ENCODE peak calls at places on chromosomes 12 and 14, in ten cellular contexts. T is tibial artery; H is dorsolateral prefrontal cortex; L is AG04450; P is A549; D is AG09309; I is CD8-positive, alpha-beta memory T cell; G is fibroblast of the aortic adventitia; A is WERI-Rb-1; M is astrocyte of the cerebellum. Y is an unnamed sample.

GRCh38 chr14:70887207-70888150 is 19.8 kb upstream of the PCNX1 start:
- DNase-seq in T (no peak), H (no peak), L (peak), P (no peak), D (peak), I (no peak), G (peak), A (no peak), M (no peak), Y (no peak)

GRCh38 chr14:64741961-64742360 is 37.7 kb downstream of the PLEKHG3 start:
- DNase-seq in T (no peak), H (no peak), L (no peak), P (no peak), D (no peak), I (no peak), G (no peak), A (no peak), M (no peak), Y (no peak)

GRCh38 chr14:74202113-74202512 is 37.1 kb upstream of the VSX2 start:
- DNase-seq in T (no peak), H (no peak), L (no peak), P (no peak), D (no peak), I (no peak), G (no peak), A (no peak), M (no peak), Y (no peak)

GRCh38 chr12:64884164-64884542 is 59.7 kb downstream of the TBC1D30 start:
- DNase-seq in T (no peak), H (no peak), L (no peak), P (no peak), D (no peak), I (no peak), G (no peak), A (no peak), M (no peak), Y (no peak)

GRCh38 chr14:54901380-54902142 is 1.1 kb downstream of the GCH1 start:
- DNase-seq in T (peak), H (no peak), L (no peak), P (peak), D (no peak), I (peak), G (no peak), A (no peak), M (no peak), Y (no peak)

GRCh38 chr12:52081263-52081733 is 1.8 kb downstream of the SMIM41 start:
- DNase-seq in T (no peak), H (no peak), L (no peak), P (no peak), D (no peak), I (no peak), G (no peak), A (peak), M (no peak), Y (no peak)

GRCh38 chr14:72606879-72607278 is 287.0 kb downstream of the DPF3 start:
- DNase-seq in T (no peak), H (no peak), L (no peak), P (no peak), D (no peak), I (no peak), G (no peak), A (no peak), M (no peak), Y (no peak)

GRCh38 chr14:102323102-102323501 is 3.6 kb downstream of the ZNF839 start:
- DNase-seq in T (peak), H (peak), L (peak), P (peak), D (peak), I (no peak), G (peak), A (peak), M (peak), Y (no peak)

GRCh38 chr14:81209187-81209836 is 11.4 kb downstream of the GTF2A1 start:
- DNase-seq in T (no peak), H (no peak), L (no peak), P (no peak), D (no peak), I (no peak), G (no peak), A (no peak), M (no peak), Y (no peak)

GRCh38 chr14:94058128-94058673 is 22.8 kb downstream of the DDX24 start:
- DNase-seq in T (no peak), H (no peak), L (no peak), P (no peak), D (no peak), I (no peak), G (no peak), A (no peak), M (no peak), Y (no peak)

GRCh38 chr14:55381561-55381960 is 30.1 kb downstream of the ATG14 start:
- DNase-seq in T (no peak), H (no peak), L (no peak), P (no peak), D (no peak), I (no peak), G (no peak), A (no peak), M (no peak), Y (no peak)

GRCh38 chr12:18462437-18462836 is 201.1 kb downstream of the PIK3C2G start:
- DNase-seq in T (no peak), H (no peak), L (peak), P (no peak), D (peak), I (no peak), G (peak), A (no peak), M (peak), Y (peak)

GRCh38 chr14:49870908-49871307 is 18.3 kb upstream of the NEMF start:
- DNase-seq in T (no peak), H (no peak), L (no peak), P (no peak), D (no peak), I (no peak), G (no peak), A (no peak), M (no peak), Y (no peak)

GRCh38 chr12:107451246-107451645 is 234.4 kb upstream of the PWP1 start:
- DNase-seq in T (no peak), H (no peak), L (no peak), P (no peak), D (no peak), I (no peak), G (no peak), A (no peak), M (no peak), Y (no peak)
- H3K4me3 ChIP-seq in T (no peak), H (no peak), L (no peak), P (no peak), D (no peak), I (no peak), G (no peak), A (no peak), M (no peak), Y (no peak)

GRCh38 chr12:5027436-5027835 is 16.2 kb upstream of the KCNA5 start:
- DNase-seq in T (no peak), H (no peak), L (no peak), P (no peak), D (no peak), I (no peak), G (no peak), A (no peak), M (no peak), Y (no peak)
- H3K4me3 ChIP-seq in T (no peak), H (no peak), L (no peak), P (no peak), D (no peak), I (no peak), G (no peak), A (no peak), M (no peak), Y (no peak)

DNA sequence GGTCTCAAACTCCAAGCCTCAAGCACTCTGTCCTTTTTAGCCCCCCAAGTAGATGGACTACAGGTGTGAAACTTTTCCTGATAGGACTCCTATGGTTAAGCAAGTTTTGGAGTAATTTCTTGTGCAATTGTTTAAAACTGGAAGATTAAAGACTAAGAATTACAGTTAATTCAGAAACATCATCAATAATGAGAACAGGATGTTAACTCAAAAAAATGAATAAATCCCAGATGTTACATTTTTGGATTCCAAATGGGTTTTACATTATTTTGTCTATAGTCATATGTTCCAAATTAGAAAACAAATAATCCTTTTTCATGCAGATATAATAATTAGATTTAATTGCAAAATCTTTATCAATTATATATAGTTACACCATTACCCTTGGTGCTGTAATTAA is 24.4 kb upstream of the KITLG start:
- DNase-seq in T (no peak), H (no peak), L (no peak), P (no peak), D (no peak), I (no peak), G (no peak), A (no peak), M (no peak), Y (no peak)
- H3K4me3 ChIP-seq in T (no peak), H (no peak), L (no peak), P (no peak), D (no peak), I (no peak), G (no peak), A (no peak), M (no peak), Y (no peak)

GRCh38 chr12:8992086-8992409 is 2.7 kb downstream of the KLRG1 start:
- DNase-seq in T (no peak), H (no peak), L (no peak), P (no peak), D (no peak), I (no peak), G (no peak), A (no peak), M (no peak), Y (no peak)

GRCh38 chr12:8991371-8992085 is 2.2 kb downstream of the KLRG1 start:
- DNase-seq in T (no peak), H (no peak), L (no peak), P (no peak), D (no peak), I (no peak), G (no peak), A (no peak), M (no peak), Y (no peak)

GRCh38 chr12:8996682-8997405 is 7.5 kb downstream of the KLRG1 start:
- DNase-seq in T (no peak), H (no peak), L (no peak), P (no peak), D (no peak), I (no peak), G (peak), A (no peak), M (peak), Y (no peak)

GRCh38 chr12:8995021-8995775 is 5.9 kb downstream of the KLRG1 start:
- DNase-seq in T (no peak), H (no peak), L (no peak), P (no peak), D (no peak), I (no peak), G (no peak), A (no peak), M (no peak), Y (no peak)

DNA sequence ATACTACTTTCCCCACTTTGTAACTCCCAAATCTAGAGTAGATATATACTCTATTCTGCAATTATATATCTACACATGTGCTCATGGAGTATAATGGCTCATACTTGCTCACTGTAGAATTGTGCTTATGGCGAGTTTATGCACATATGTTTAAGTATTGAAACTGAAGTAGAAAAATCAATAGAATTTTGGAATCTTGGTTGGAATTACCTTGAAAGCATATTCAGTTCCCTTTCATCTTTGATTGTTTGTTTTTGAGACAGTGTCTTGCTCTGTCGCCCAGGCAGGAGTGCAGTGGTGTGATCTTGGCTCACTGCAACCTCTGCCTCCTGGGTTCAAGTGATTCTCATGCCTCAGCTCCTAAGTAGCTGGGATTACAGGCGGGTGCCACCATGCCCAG is 4.5 kb downstream of the KLRG1 start:
- DNase-seq in T (no peak), H (no peak), L (no peak), P (no peak), D (no peak), I (no peak), G (no peak), A (no peak), M (no peak), Y (no peak)
- H3K4me3 ChIP-seq in T (no peak), H (no peak), L (no peak), P (no peak), D (no peak), I (peak), G (no peak), A (no peak), M (no peak), Y (no peak)

DNA sequence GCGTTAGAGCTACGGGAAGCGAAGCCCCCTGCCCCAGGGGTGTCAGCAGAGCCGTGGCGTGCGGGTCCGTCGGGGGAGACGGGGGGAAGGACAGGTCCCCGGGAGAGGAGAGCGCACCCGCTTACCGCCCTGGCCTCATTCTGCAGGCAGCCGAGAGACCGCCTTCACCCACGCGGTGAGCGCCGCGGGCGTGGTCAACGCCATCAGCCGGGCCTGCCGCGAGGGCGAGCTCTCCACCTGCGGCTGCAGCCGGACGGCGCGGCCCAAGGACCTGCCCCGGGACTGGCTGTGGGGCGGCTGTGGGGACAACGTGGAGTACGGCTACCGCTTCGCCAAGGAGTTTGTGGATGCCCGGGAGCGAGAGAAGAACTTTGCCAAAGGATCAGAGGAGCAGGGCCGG is 10.5 kb downstream of the WNT5B start:
- DNase-seq in T (no peak), H (no peak), L (no peak), P (no peak), D (no peak), I (no peak), G (no peak), A (no peak), M (no peak), Y (no peak)
- H3K4me3 ChIP-seq in T (no peak), H (no peak), L (no peak), P (no peak), D (no peak), I (no peak), G (no peak), A (no peak), M (no peak), Y (no peak)